ENCODE peak calls at places on chromosomes 6 and 20, in seven cellular contexts. A is effector CD4-positive, alpha-beta T cell; D is cardiac muscle cell; O is NCI-H187; P is cardiac septum; I is activated CD4-positive, alpha-beta T cell treated with anti-CD3 and anti-CD28 coated beads, Interleukin-2, amount 10 ng/mL, durations not matched to agents 7 days and 5 days; K is substantia nigra. V is an unnamed sample.

GRCh38 chr6:11615214-11615602 is 77.7 kb downstream of the TMEM170B start:
- DNase-seq in I (no peak), A (no peak), O (no peak), P (no peak), K (no peak), D (no peak), V (no peak)

GRCh38 chr6:90458353-90459224 is 128.3 kb downstream of the MAP3K7 start:
- DNase-seq in K (no peak), D (no peak), I (peak), A (peak), O (no peak), P (no peak), V (no peak)

GRCh38 chr6:16505711-16506362 is 255.4 kb downstream of the ATXN1 start:
- DNase-seq in A (no peak), O (no peak), D (no peak), P (no peak), I (no peak), K (no peak), V (no peak)

GRCh38 chr6:169689247-169689646 is 12.6 kb downstream of the WDR27 start:
- DNase-seq in D (no peak), I (no peak), P (no peak), O (no peak), A (no peak), K (no peak), V (no peak)

GRCh38 chr20:41428285-41428684 is 61.7 kb upstream of the EMILIN3 start:
- DNase-seq in D (no peak), I (peak), K (no peak), P (no peak), O (no peak), A (peak), V (no peak)

GRCh38 chr6:48111143-48111506 is at the start of gene PTCHD4:
- DNase-seq in D (no peak), O (no peak), K (no peak), I (no peak), A (no peak), P (no peak), V (no peak)

GRCh38 chr20:58019027-58019849 is 209.2 kb downstream of the ANKRD60 start:
- DNase-seq in I (no peak), O (no peak), K (no peak), D (no peak), P (peak), A (no peak), V (no peak)

GRCh38 chr6:106005013-106005412 is 81.1 kb upstream of the PRDM1 start:
- DNase-seq in D (no peak), K (no peak), P (no peak), A (no peak), O (no peak), I (no peak), V (no peak)

GRCh38 chr20:38270869-38271608 is 10.5 kb upstream of the KIAA1755 start:
- DNase-seq in D (no peak), O (no peak), K (no peak), P (peak), I (no peak), A (no peak), V (no peak)